ENCODE peak calls at places on chromosomes 3 and 15, in five cellular contexts. P, O, F, M and V are unnamed samples.

GRCh38 chr15:52288051-52288942 is 7.3 kb downstream of the MYO5C start:
- DNase-seq in P (peak; percentile 6), F (peak; percentile 31), M (no peak), O (no peak), V (no peak)

GRCh38 chr15:69480932-69481331 is 28.3 kb downstream of the RPLP1 start:
- DNase-seq in F (no peak), M (no peak), P (no peak), O (no peak), V (no peak)

GRCh38 chr3:8653800-8654408 is 9.3 kb upstream of the SSUH2 start:
- DNase-seq in P (no peak), O (no peak), F (no peak), M (no peak), V (no peak)

GRCh38 chr3:43531835-43532234 is 90.0 kb downstream of the ANO10 start:
- DNase-seq in O (no peak), M (no peak), P (peak; percentile 84), F (no peak), V (no peak)

GRCh38 chr3:38049358-38050126 is 10.5 kb downstream of the DLEC1 start:
- DNase-seq in F (no peak), O (no peak), M (no peak), P (no peak), V (no peak)

GRCh38 chr15:81265944-81266775 is 57.8 kb downstream of the STARD5 start:
- DNase-seq in O (peak; percentile 87), M (peak; percentile 89), P (peak; percentile 86), F (peak; percentile 72), V (peak; percentile 76)

GRCh38 chr3:124315215-124316033 is 323.5 kb upstream of the ROPN1 start:
- DNase-seq in O (no peak), P (peak; percentile 19), F (no peak), M (no peak), V (no peak)

GRCh38 chr3:66572090-66572632 is 71.3 kb upstream of the LRIG1 start:
- DNase-seq in P (no peak), F (no peak), M (no peak), O (no peak), V (no peak)

GRCh38 chr3:14143826-14144225 is 19.0 kb downstream of the TMEM43 start:
- DNase-seq in F (no peak), M (no peak), P (peak; percentile 98), O (no peak), V (no peak)

GRCh38 chr3:160154033-160154432 is 71.2 kb upstream of the C3orf80 start:
- DNase-seq in O (no peak), M (no peak), F (no peak), P (peak; percentile 61), V (no peak)

GRCh38 chr3:72839057-72839456 is 9.2 kb downstream of the SHQ1 start:
- DNase-seq in M (no peak), P (no peak), O (no peak), F (no peak), V (no peak)

GRCh38 chr3:126022741-126023359 is 53.9 kb downstream of the ROPN1B start:
- DNase-seq in M (no peak), O (peak; percentile 28), F (no peak), P (no peak), V (no peak)

GRCh38 chr3:33758874-33759273 is 39.6 kb upstream of the PDCD6IP start:
- DNase-seq in M (no peak), P (peak; percentile 11), F (no peak), O (no peak), V (no peak)

GRCh38 chr3:178063475-178063874 is 472.8 kb upstream of the KCNMB2 start:
- DNase-seq in M (no peak), O (no peak), F (no peak), P (peak; percentile 80), V (no peak)

GRCh38 chr3:17065315-17065714 is 180.6 kb downstream of the PLCL2 start:
- DNase-seq in F (no peak), P (no peak), O (no peak), M (no peak), V (no peak)

GRCh38 chr3:158084661-158085060 is 21.6 kb downstream of the SHOX2 start:
- DNase-seq in O (no peak), P (no peak), F (no peak), M (no peak), V (no peak)

GRCh38 chr3:18127181-18127863 is 297.8 kb downstream of the SATB1 start:
- DNase-seq in M (peak; percentile 93), O (no peak), P (no peak), F (no peak), V (peak; percentile 51)

GRCh38 chr15:40999190-40999589 is 45.9 kb downstream of the CHAC1 start:
- DNase-seq in P (peak; percentile 81), M (no peak), F (no peak), O (no peak), V (no peak)

GRCh38 chr3:25775936-25776335 is 7.3 kb downstream of the NGLY1 start:
- DNase-seq in M (no peak), F (no peak), P (no peak), O (no peak), V (no peak)

GRCh38 chr3:63824309-63824708 is 5.2 kb downstream of the C3orf49 start:
- DNase-seq in F (no peak), M (no peak), P (peak; percentile 62), O (no peak), V (no peak)

GRCh38 chr3:152021951-152022461 is 148.6 kb downstream of the SUCNR1 start:
- DNase-seq in M (no peak), F (no peak), O (no peak), P (peak; percentile 55), V (no peak)

GRCh38 chr3:13484861-13485590 is 4.9 kb downstream of the HDAC11 start:
- DNase-seq in F (no peak), O (no peak), P (peak; percentile 39), M (no peak), V (no peak)

GRCh38 chr3:43062556-43063040 is 43.3 kb downstream of the POMGNT2 start:
- DNase-seq in M (no peak), F (no peak), P (peak; percentile 28), O (no peak), V (no peak)

GRCh38 chr3:19947549-19948071 is 713 bp downstream of the RAB5A start:
- DNase-seq in F (peak; percentile 29), O (peak; percentile 58), M (peak; percentile 42), P (peak; percentile 45), V (peak; percentile 26)

DNA sequence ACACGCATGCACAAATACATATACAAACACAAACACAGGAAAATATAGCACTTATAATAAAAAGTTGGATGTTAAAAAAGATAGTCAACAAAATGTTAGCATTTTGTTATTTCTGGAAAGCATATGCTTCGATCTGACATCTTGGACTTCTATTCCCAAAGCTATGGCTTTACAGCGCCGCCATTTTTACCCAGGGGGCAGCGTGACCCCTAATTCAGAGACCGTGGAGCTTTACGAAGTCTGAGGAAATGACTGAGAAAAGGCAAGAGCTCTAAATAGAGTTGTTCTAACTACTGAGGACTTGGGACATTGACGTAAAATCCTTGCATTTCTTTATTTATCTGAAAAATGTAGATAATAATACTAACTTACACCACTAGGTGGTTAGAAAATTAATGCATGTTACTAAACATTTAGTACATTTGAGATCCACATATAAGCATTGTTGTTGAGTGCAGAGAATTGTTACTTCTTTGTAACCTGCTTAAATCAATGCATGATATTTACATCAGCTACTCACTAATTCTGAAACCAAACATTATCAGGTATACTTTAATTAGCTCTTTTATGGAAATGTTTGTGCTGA is 155.4 kb downstream of the TP63 start:
- DNase-seq in F (no peak), P (peak; percentile 5), M (no peak), O (no peak), V (no peak)
- TF ChIP-seq CTCF in F (peak; percentile 47), P (peak; percentile 14), M (peak; percentile 59), O (peak; percentile 44), V (no peak)

DNA sequence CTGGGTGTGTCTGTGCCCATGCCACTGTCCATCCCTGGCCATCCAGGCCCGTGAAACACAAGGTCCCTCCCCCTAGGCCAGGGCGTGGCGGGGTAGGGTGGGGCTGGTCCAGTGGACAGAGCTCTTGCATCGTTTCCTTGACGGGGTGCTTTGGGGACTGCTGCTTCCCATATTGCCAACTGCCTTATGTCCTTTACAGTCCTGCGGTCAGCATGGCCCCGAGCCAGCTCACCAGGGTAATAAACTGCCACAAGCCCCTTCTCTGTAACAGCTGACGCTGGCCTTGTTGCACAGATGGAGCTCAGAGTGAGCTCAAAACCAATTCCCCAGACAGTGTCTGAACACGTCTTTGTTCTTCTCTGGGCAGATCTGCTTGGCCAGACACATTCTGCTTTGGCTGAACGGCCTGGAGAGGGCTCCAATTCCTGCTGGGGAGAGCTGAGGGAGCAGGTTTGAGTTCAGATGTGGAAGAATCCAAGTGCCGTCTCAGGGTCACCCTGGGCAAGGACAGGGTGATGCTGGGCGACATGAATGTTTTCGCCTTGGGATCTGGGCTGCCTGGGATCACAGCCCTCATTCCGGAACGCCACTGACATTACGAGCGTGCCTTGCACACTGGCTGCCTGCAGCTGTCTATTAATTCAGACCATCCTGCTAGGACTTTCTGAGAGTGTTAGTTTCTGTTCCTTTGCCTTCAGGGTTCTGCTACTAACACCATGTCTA is 51.5 kb downstream of the RGMA start:
- DNase-seq in F (no peak), M (no peak), O (no peak), P (peak; percentile 45), V (peak; percentile 15)
- TF ChIP-seq CTCF in F (no peak), M (no peak), O (peak; percentile 10), P (peak; percentile 18), V (no peak)

GRCh38 chr3:100458814-100459213 is 33.6 kb upstream of the TMEM45A start:
- DNase-seq in F (no peak), M (no peak), O (no peak), P (no peak), V (no peak)

GRCh38 chr3:100457811-100458210 is 34.6 kb upstream of the TMEM45A start:
- DNase-seq in P (no peak), O (no peak), F (no peak), M (no peak), V (no peak)

GRCh38 chr3:100456745-100457144 is 35.7 kb upstream of the TMEM45A start:
- DNase-seq in F (no peak), M (no peak), P (no peak), O (no peak), V (no peak)

GRCh38 chr3:100455841-100456550 is 36.4 kb upstream of the TMEM45A start:
- DNase-seq in M (peak; percentile 62), F (no peak), O (no peak), P (no peak), V (no peak)

DNA sequence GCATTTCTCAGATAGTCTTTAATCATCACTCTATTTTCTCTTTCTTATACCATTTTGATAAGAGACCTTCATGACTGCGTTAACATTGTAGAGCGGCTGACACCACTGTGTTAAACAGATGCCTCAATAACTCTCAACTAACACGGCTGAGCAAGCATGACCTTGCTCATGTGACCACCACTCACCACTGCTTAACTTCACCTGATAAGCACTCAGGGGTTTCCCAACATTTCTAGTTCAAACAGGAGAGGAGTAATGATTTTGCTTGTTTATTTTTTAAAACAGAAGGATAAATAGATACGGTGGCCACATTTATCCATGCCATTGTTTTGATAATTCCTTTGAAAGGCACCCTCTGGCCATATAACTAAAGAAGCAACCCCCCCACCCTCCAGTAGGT is 37.7 kb upstream of the TMEM45A start:
- DNase-seq in F (no peak), M (no peak), O (no peak), P (no peak), V (no peak)
- TF ChIP-seq CTCF in F (no peak), M (no peak), O (no peak), P (no peak), V (no peak)

GRCh38 chr3:104101736-104102135 is 1265.0 kb upstream of the ALCAM start:
- DNase-seq in O (no peak), F (no peak), M (no peak), P (no peak), V (no peak)

DNA sequence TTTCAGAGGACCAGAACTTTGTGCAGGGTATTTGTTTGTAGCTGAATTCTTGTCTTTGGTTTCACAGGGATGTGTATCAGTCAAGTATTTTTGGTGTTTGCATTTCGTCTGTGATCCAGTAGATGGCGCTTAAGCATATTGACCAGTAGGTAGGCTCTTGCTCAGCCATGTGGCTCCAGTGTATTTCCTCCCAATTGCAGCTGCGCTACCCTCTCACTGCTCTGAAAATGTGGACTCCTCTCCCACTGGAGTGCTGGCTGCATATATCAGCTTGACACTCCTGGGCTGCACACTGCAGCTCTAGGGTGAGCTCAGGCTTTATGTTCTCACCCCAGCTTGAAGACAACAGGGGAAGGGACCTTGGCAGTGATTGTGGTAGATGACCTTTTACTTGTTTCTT is 1264.3 kb upstream of the ALCAM start:
- DNase-seq in M (peak; percentile 57), O (peak; percentile 64), P (peak; percentile 50), F (no peak), V (peak; percentile 22)
- TF ChIP-seq CTCF in M (peak; percentile 82), O (peak; percentile 78), P (peak; percentile 31), F (peak; percentile 72), V (peak; percentile 49)